ENCODE peak calls at places on chromosomes 2 and 18, in five cellular contexts. M, Y, X, E and Q are unnamed samples.

GRCh38 chr2:241267249-241268067 is 48.0 kb downstream of the HDLBP start:
- DNase-seq in M (no peak), Y (no peak), X (no peak), E (no peak), Q (no peak)

GRCh38 chr18:51278045-51278649 is 80.7 kb upstream of the MEX3C start:
- DNase-seq in M (peak; percentile 47), Y (peak; percentile 57), X (peak; percentile 77), E (no peak), Q (peak; percentile 14)

GRCh38 chr2:173625315-173625714 is 270.6 kb downstream of the CDCA7 start:
- DNase-seq in M (no peak), Y (no peak), X (no peak), E (no peak), Q (no peak)

GRCh38 chr18:45670281-45670962 is 53.6 kb upstream of the SLC14A1 start:
- DNase-seq in M (no peak), Y (no peak), X (peak; percentile 66), E (no peak), Q (peak; percentile 95)

GRCh38 chr2:232330068-232330999 is 48.2 kb upstream of the ALPP start:
- DNase-seq in M (no peak), Y (no peak), X (no peak), E (no peak), Q (no peak)

GRCh38 chr2:150528861-150529801 is 41.7 kb upstream of the RND3 start:
- DNase-seq in M (no peak), Y (no peak), X (no peak), E (no peak), Q (no peak)

GRCh38 chr2:206562375-206562774 is 79.9 kb upstream of the FAM237A start:
- DNase-seq in M (no peak), Y (no peak), X (no peak), E (no peak), Q (no peak)

GRCh38 chr18:48419268-48420022 is 10.3 kb upstream of the ZBTB7C start:
- DNase-seq in M (no peak), Y (no peak), X (no peak), E (no peak), Q (no peak)

GRCh38 chr2:74548919-74549684 is 4.6 kb downstream of the LOXL3 start:
- DNase-seq in M (peak; percentile 60), Y (no peak), X (peak; percentile 57), E (no peak), Q (peak; percentile 39)

GRCh38 chr2:47174731-47175361 is 19.7 kb upstream of the STPG4 start:
- DNase-seq in M (peak; percentile 76), Y (peak; percentile 52), X (peak; percentile 40), E (no peak), Q (peak; percentile 17)

GRCh38 chr2:98805412-98806265 is 74.7 kb upstream of the MGAT4A start:
- DNase-seq in M (no peak), Y (no peak), X (no peak), E (no peak), Q (peak; percentile 97)

GRCh38 chr2:119371111-119371510 is 4.3 kb downstream of the DBI start:
- DNase-seq in M (no peak), Y (no peak), X (no peak), E (no peak), Q (no peak)

GRCh38 chr2:219902870-219903269 is 275.4 kb downstream of the SLC4A3 start:
- DNase-seq in M (no peak), Y (no peak), X (no peak), E (no peak), Q (no peak)

GRCh38 chr2:189439342-189439741 is 1.9 kb upstream of the WDR75 start:
- DNase-seq in M (no peak), Y (no peak), X (no peak), E (no peak), Q (peak; percentile 8)

GRCh38 chr2:73983322-73984202 is 1.1 kb upstream of the TET3 start:
- DNase-seq in M (peak; percentile 82), Y (peak; percentile 88), X (no peak), E (no peak), Q (peak; percentile 52)

GRCh38 chr2:174873457-174873856 is 109.2 kb upstream of the CHRNA1 start:
- DNase-seq in M (no peak), Y (no peak), X (no peak), E (no peak), Q (no peak)

GRCh38 chr2:127705281-127706065 is 4.2 kb downstream of the SFT2D3 start:
- DNase-seq in M (no peak), Y (no peak), X (no peak), E (no peak), Q (no peak)

GRCh38 chr2:229408356-229408755 is 137.3 kb upstream of the PID1 start:
- DNase-seq in M (no peak), Y (peak; percentile 85), X (no peak), E (no peak), Q (peak; percentile 68)

GRCh38 chr18:55185391-55185790 is 226.1 kb upstream of the CCDC68 start:
- DNase-seq in M (no peak), Y (no peak), X (no peak), E (no peak), Q (no peak)

GRCh38 chr2:19933351-19933981 is 31.7 kb upstream of the TTC32 start:
- DNase-seq in M (no peak), Y (no peak), X (no peak), E (no peak), Q (no peak)

GRCh38 chr18:30302181-30302580 is 740.4 kb downstream of the DSC3 start:
- DNase-seq in M (no peak), Y (no peak), X (no peak), E (no peak), Q (no peak)

GRCh38 chr2:205197468-205198129 is 484.7 kb upstream of the NRP2 start:
- DNase-seq in M (peak; percentile 72), Y (no peak), X (no peak), E (peak; percentile 9), Q (no peak)

GRCh38 chr2:106163948-106164580 is 30.0 kb downstream of the UXS1 start:
- DNase-seq in M (no peak), Y (no peak), X (no peak), E (no peak), Q (no peak)

GRCh38 chr2:159775006-159775405 is 23.0 kb downstream of the CD302 start:
- DNase-seq in M (no peak), Y (no peak), X (no peak), E (no peak), Q (no peak)

GRCh38 chr2:31812051-31812798 is 198.6 kb downstream of the MEMO1 start:
- DNase-seq in M (no peak), Y (no peak), X (no peak), E (no peak), Q (peak; percentile 47)